ENCODE peak calls at places on chromosome X, in six cellular contexts. Y, H, F, T, O and Z are unnamed samples.

GRCh38 chrX:18661273-18661672 is 10.6 kb downstream of the RS1 start:
- DNase-seq in Y (no peak), H (no peak), F (no peak), T (no peak), O (no peak), Z (no peak)

GRCh38 chrX:119880552-119881437 is 9.2 kb downstream of the NDUFA1 start:
- DNase-seq in Y (peak), H (peak), F (peak), T (peak), O (peak), Z (peak)

GRCh38 chrX:63513825-63514574 is 162.9 kb upstream of the SPIN4 start:
- DNase-seq in Y (peak), H (no peak), F (no peak), T (no peak), O (no peak), Z (no peak)

GRCh38 chrX:122943918-122944317 is 240.2 kb upstream of the GRIA3 start:
- DNase-seq in Y (no peak), H (no peak), F (no peak), T (no peak), O (no peak), Z (no peak)

GRCh38 chrX:10945463-10945862 is 165.7 kb upstream of the HCCS start:
- DNase-seq in Y (no peak), H (no peak), F (no peak), T (no peak), O (no peak), Z (no peak)

GRCh38 chrX:30513284-30513683 is 64.3 kb downstream of the TASL start:
- DNase-seq in Y (peak), H (peak), F (no peak), T (peak), O (no peak), Z (peak)

GRCh38 chrX:24494544-24495113 is 29.5 kb downstream of the PDK3 start:
- DNase-seq in Y (peak), H (peak), F (peak), T (no peak), O (no peak), Z (no peak)

GRCh38 chrX:42496239-42496638 is 281.7 kb downstream of the PPP1R2C start:
- DNase-seq in Y (no peak), H (no peak), F (no peak), T (no peak), O (no peak), Z (no peak)

GRCh38 chrX:81957900-81958545 is 756.1 kb downstream of the SH3BGRL start:
- DNase-seq in Y (no peak), H (no peak), F (peak), T (no peak), O (no peak), Z (peak)

GRCh38 chrX:116285506-116285905 is 115.0 kb downstream of the AGTR2 start:
- DNase-seq in Y (no peak), H (no peak), F (no peak), T (no peak), O (no peak), Z (no peak)

GRCh38 chrX:119497185-119497584 is 28.9 kb downstream of the SLC25A5 start:
- DNase-seq in Y (no peak), H (no peak), F (no peak), T (no peak), O (no peak), Z (peak)

GRCh38 chrX:25873196-25873595 is 264.9 kb upstream of the MAGEB18 start:
- DNase-seq in Y (peak), H (no peak), F (no peak), T (no peak), O (no peak), Z (no peak)

GRCh38 chrX:110397353-110397752 is 38.7 kb downstream of the RTL9 start:
- DNase-seq in Y (no peak), H (no peak), F (no peak), T (no peak), O (no peak), Z (no peak)

GRCh38 chrX:37361596-37361995 is 12.4 kb downstream of the PRRG1 start:
- DNase-seq in Y (no peak), H (no peak), F (no peak), T (no peak), O (no peak), Z (no peak)

GRCh38 chrX:153400146-153401132 is 711 bp downstream of the PNMA6E start:
- DNase-seq in Y (peak), H (peak), F (peak), T (peak), O (no peak), Z (peak)

GRCh38 chrX:39850630-39851152 is 247.1 kb downstream of the BCOR start:
- DNase-seq in Y (no peak), H (no peak), F (no peak), T (peak), O (no peak), Z (peak)

GRCh38 chrX:88425739-88426138 is 321.3 kb upstream of the CPXCR1 start:
- DNase-seq in Y (peak), H (peak), F (no peak), T (no peak), O (no peak), Z (peak)

GRCh38 chrX:53266175-53266574 is 15.2 kb downstream of the IQSEC2 start:
- DNase-seq in Y (no peak), H (no peak), F (no peak), T (no peak), O (no peak), Z (no peak)

GRCh38 chrX:104565791-104566687 is at the start of gene IL1RAPL2:
- DNase-seq in Y (no peak), H (peak), F (peak), T (peak), O (no peak), Z (no peak)

GRCh38 chrX:17697191-17697590 is 40.1 kb upstream of the SCML1 start:
- DNase-seq in Y (peak), H (peak), F (no peak), T (no peak), O (no peak), Z (peak)

GRCh38 chrX:106404512-106404911 is 207.3 kb upstream of the RADX start:
- DNase-seq in Y (no peak), H (no peak), F (no peak), T (no peak), O (no peak), Z (no peak)
- TF ChIP-seq CTCF in Y (no peak), H (peak), F (no peak), T (no peak), O (no peak), Z (no peak)

DNA sequence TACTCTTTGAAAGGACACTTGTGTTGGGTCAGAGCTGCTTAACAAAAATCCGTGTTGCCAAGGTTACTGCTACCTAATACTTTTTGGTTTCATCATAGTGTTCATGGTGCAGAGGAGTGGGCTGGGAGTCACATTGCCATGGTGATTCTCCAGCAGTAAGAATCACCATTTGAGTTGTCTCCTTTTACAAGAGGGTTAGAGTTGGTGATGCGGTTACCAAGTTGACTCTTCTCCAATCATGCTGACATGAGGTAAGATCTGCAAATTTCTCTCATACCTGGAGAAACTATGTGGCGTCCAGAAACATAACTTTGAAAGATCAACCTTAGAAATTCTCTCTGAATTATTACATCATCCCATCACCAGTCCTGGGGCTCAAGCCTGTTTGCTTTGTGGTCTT is 242.9 kb upstream of the CNKSR2 start:
- DNase-seq in Y (no peak), H (no peak), F (no peak), T (no peak), O (no peak), Z (no peak)
- TF ChIP-seq MYC in Y (no peak), H (no peak), F (no peak), T (no peak), O (no peak), Z (no peak)

GRCh38 chrX:12138366-12139313 is at the start of gene FRMPD4:
- DNase-seq in Y (no peak), H (no peak), F (no peak), T (no peak), O (no peak), Z (no peak)
- TF ChIP-seq MAX in Y (no peak), H (no peak), F (no peak), T (no peak), O (no peak), Z (no peak)

GRCh38 chrX:6599230-6599629 is 64.3 kb upstream of the VCX3A start:
- DNase-seq in Y (no peak), H (no peak), F (no peak), T (no peak), O (no peak), Z (no peak)
- TF ChIP-seq CTCF in Y (no peak), H (no peak), F (no peak), T (no peak), O (no peak), Z (no peak)

DNA sequence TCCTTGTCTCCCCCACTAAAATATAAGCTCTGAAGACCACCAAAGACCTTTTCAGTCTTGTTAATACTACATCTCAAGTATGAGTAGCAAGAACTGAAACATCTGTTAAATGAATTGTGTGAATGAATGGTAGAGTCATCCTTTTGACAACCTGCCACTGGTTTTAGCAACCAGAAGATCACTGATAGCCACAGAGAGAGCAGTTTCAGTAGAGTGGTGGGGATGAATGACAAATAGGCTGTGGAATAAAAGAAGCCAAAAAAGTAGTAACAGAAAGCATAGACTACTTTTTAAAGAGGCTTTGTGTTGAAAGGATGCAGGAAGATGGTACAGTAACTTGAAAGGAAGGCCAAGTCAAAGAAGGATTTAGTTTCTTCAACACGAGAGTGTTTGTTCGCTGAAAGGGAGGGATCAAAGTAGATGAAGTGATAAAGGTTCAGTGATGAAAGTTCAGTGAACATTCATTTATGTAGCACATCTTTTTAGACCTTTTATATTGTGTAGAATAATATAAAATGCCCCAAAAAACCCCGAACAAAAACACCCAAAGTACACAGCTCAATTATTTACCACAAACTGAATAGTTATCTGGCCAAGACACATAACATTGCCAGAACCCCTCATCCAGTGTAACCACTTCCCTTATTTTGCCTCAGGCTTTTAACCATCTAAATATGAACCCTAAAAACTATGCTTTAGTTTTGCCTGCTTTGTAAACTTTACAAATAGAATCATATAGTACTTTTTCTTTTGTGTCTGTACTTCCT is 40.1 kb upstream of the EIF1AX start:
- DNase-seq in Y (no peak), H (no peak), F (no peak), T (no peak), O (no peak), Z (peak)
- TF ChIP-seq MYC in Y (no peak), H (no peak), F (no peak), T (no peak), O (no peak), Z (no peak)